ENCODE peak calls at places on chromosomes 16 and 17, in four cellular contexts. U, Q, K and M are unnamed samples.

GRCh38 chr17:13074026-13074425 is 56.2 kb upstream of the ELAC2 start:
- DNase-seq in U (no peak), Q (no peak), K (no peak), M (no peak)

GRCh38 chr16:19046062-19046461 is 21.4 kb upstream of the COQ7 start:
- DNase-seq in U (no peak), Q (no peak), K (no peak), M (no peak)

GRCh38 chr16:68283346-68283745 is 19.0 kb downstream of the SLC7A6 start:
- DNase-seq in U (no peak), Q (no peak), K (no peak), M (no peak)

GRCh38 chr17:31060814-31061550 is 33.8 kb upstream of the NF1 start:
- DNase-seq in U (no peak), Q (peak; percentile 77), K (no peak), M (no peak)

GRCh38 chr17:57638284-57638683 is 106.8 kb downstream of the CCDC182 start:
- DNase-seq in U (no peak), Q (no peak), K (no peak), M (no peak)

GRCh38 chr17:50127661-50128361 is 2.1 kb downstream of the SAMD14 start:
- DNase-seq in U (no peak), Q (no peak), K (peak; percentile 62), M (no peak)

GRCh38 chr16:12639044-12639443 is 164.6 kb downstream of the CPPED1 start:
- DNase-seq in U (no peak), Q (no peak), K (peak; percentile 54), M (no peak)

GRCh38 chr16:25747160-25747758 is 55.5 kb downstream of the HS3ST4 start:
- DNase-seq in U (no peak), Q (no peak), K (no peak), M (no peak)

GRCh38 chr16:1655909-1656807 is 21.9 kb upstream of the JPT2 start:
- DNase-seq in U (no peak), Q (no peak), K (no peak), M (no peak)

GRCh38 chr16:54846761-54847160 is 83.9 kb upstream of the IRX5 start:
- DNase-seq in U (no peak), Q (no peak), K (peak; percentile 33), M (no peak)

GRCh38 chr16:19003935-19004334 is 20.2 kb downstream of the TMC7 start:
- DNase-seq in U (no peak), Q (no peak), K (no peak), M (no peak)

GRCh38 chr16:3909791-3910583 is 29.5 kb upstream of the CREBBP start:
- DNase-seq in U (no peak), Q (no peak), K (no peak), M (no peak)

GRCh38 chr17:18318771-18319450 is 3.8 kb downstream of the SMCR8 start:
- DNase-seq in U (no peak), Q (no peak), K (no peak), M (no peak)

GRCh38 chr17:44207319-44207718 is 7.6 kb upstream of the ATXN7L3 start:
- DNase-seq in U (no peak), Q (no peak), K (no peak), M (no peak)

GRCh38 chr17:10139560-10139959 is 58.8 kb downstream of the GAS7 start:
- DNase-seq in U (no peak), Q (no peak), K (no peak), M (no peak)

GRCh38 chr17:45429338-45430005 is 3.2 kb downstream of the ARHGAP27 start:
- DNase-seq in U (peak; percentile 48), Q (no peak), K (no peak), M (no peak)

GRCh38 chr17:12693640-12694039 is 27.9 kb downstream of the MYOCD start:
- DNase-seq in U (no peak), Q (no peak), K (no peak), M (no peak)

GRCh38 chr17:5841862-5842261 is 228.3 kb upstream of the WSCD1 start:
- DNase-seq in U (no peak), Q (no peak), K (no peak), M (no peak)

GRCh38 chr16:12679660-12680272 is 123.9 kb downstream of the CPPED1 start:
- DNase-seq in U (no peak), Q (no peak), K (peak; percentile 35), M (no peak)

GRCh38 chr16:66735891-66736290 is 15.5 kb downstream of the DYNC1LI2 start:
- DNase-seq in U (no peak), Q (no peak), K (no peak), M (no peak)

GRCh38 chr16:14135704-14136103 is 64.6 kb downstream of the MRTFB start:
- DNase-seq in U (no peak), Q (no peak), K (no peak), M (no peak)

GRCh38 chr16:70162041-70162451 is 11.5 kb upstream of the CLEC18C start:
- DNase-seq in U (no peak), Q (no peak), K (peak; percentile 77), M (no peak)

GRCh38 chr16:79380990-79381389 is 219.5 kb downstream of the MAF start:
- DNase-seq in U (no peak), Q (no peak), K (no peak), M (peak; percentile 6)

GRCh38 chr16:1256874-1257322 is 1.0 kb downstream of the TPSD1 start:
- DNase-seq in U (peak; percentile 39), Q (no peak), K (no peak), M (no peak)

GRCh38 chr16:59047114-59047513 is 313.0 kb upstream of the GOT2 start:
- DNase-seq in U (no peak), Q (no peak), K (no peak), M (peak; percentile 10)

GRCh38 chr16:68992521-68992920 is 112.9 kb upstream of the HAS3 start:
- DNase-seq in U (no peak), Q (no peak), K (peak; percentile 84), M (no peak)

GRCh38 chr17:38454528-38454927 is 26.3 kb downstream of the ARHGAP23 start:
- DNase-seq in U (peak; percentile 97), Q (peak; percentile 95), K (peak; percentile 78), M (no peak)

GRCh38 chr17:4162775-4163498 is 19.9 kb downstream of the CYB5D2 start:
- DNase-seq in U (no peak), Q (no peak), K (no peak), M (no peak)

GRCh38 chr16:69709456-69710084 is 16.8 kb downstream of the NQO1 start:
- DNase-seq in U (no peak), Q (no peak), K (peak; percentile 61), M (peak; percentile 62)

GRCh38 chr16:86670835-86671234 is 92.5 kb downstream of the FOXL1 start:
- DNase-seq in U (no peak), Q (no peak), K (no peak), M (no peak)

GRCh38 chr16:9050102-9050830 is 41.2 kb upstream of the HAPSTR1 start:
- DNase-seq in U (no peak), Q (no peak), K (peak; percentile 10), M (peak; percentile 25)

GRCh38 chr16:15457958-15458357 is 23.6 kb downstream of the BMERB1 start:
- DNase-seq in U (no peak), Q (no peak), K (no peak), M (no peak)

GRCh38 chr17:83199500-83200201 is 120.2 kb downstream of the METRNL start:
- DNase-seq in U (peak; percentile 78), Q (peak; percentile 50), K (no peak), M (no peak)

GRCh38 chr16:66924527-66925321 is 611 bp downstream of the RRAD start:
- DNase-seq in U (peak; percentile 73), Q (peak; percentile 45), K (no peak), M (no peak)

GRCh38 chr16:83682858-83683235 is 124.9 kb upstream of the HSBP1 start:
- DNase-seq in U (no peak), Q (no peak), K (no peak), M (no peak)

GRCh38 chr17:63443053-63443452 is 3.1 kb downstream of the CYB561 start:
- DNase-seq in U (no peak), Q (no peak), K (no peak), M (no peak)
- H3K4me3 ChIP-seq in U (no peak overlapping the region), Q (no peak overlapping the region), K (no peak overlapping the region), M (no peak overlapping the region)

GRCh38 chr17:76735586-76736348 is 1.4 kb downstream of the SRSF2 start:
- DNase-seq in U (no peak), Q (no peak), K (no peak), M (no peak)

GRCh38 chr17:76735006-76735405 is 2.1 kb downstream of the SRSF2 start:
- DNase-seq in U (no peak), Q (no peak), K (peak; percentile 48), M (no peak)

GRCh38 chr17:76734080-76734840 is 2.9 kb downstream of the SRSF2 start:
- DNase-seq in U (no peak), Q (no peak), K (peak; percentile 46), M (no peak)

GRCh38 chr17:76733618-76733957 is 3.5 kb downstream of the SRSF2 start:
- DNase-seq in U (no peak), Q (no peak), K (no peak), M (no peak)

DNA sequence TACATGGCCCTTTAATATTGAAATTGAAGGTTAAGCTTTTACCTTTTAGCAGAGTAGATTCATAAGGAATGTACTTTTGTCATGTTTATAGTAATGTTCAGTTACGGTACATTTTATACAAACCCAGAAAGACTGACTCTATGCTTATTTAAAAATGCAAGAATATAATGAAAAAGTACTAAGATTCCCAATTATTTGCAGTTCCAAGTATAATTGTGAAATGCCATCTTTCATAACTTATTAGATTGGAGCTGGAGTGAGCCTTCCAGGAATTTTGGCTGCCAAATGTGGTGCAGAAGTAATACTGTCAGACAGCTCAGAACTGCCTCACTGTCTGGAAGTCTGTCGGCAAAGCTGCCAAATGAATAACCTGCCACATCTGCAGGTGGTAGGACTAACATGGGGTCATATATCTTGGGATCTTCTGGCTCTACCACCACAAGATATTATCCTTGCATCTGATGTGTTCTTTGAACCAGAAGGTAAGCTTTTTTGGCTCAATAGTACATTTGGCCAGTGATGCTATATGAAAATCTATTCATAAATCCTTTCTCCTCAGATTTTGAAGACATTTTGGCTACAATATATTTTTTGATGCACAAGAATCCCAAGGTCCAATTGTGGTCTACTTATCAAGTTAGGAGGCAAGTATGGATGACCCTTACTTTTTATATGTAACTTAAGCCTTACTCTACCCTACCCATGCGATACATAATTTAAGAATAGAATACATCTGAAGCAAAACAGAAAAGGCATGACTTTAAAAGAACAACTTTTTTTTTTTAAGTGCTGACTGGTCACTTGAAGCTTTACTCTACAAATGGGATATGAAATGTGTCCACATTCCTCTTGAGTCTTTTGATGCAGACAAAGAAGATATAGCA is 4.2 kb downstream of the SRSF2 start:
- DNase-seq in U (no peak), Q (no peak), K (peak; percentile 42), M (no peak)
- H3K4me3 ChIP-seq in U (peak overlapping the region; percentile 72), Q (no peak overlapping the region), K (peak overlapping the region; percentile 96), M (no peak overlapping the region)

GRCh38 chr16:27221576-27222498 is 18.5 kb downstream of the KDM8 start:
- DNase-seq in U (peak; percentile 71), Q (no peak), K (peak; percentile 42), M (no peak)
- H3K4me3 ChIP-seq in U (peak overlapping the region; percentile 39), Q (no peak overlapping the region), K (no peak overlapping the region), M (no peak overlapping the region)

GRCh38 chr17:16583781-16584180 is 14.8 kb upstream of the ZNF287 start:
- DNase-seq in U (no peak), Q (no peak), K (no peak), M (no peak)
- H3K4me3 ChIP-seq in U (peak overlapping the region; percentile 56), Q (no peak overlapping the region), K (peak overlapping the region; percentile 28), M (peak overlapping the region; percentile 54)